ENCODE peak calls at places on chromosomes 16 and 17, in six cellular contexts. M, Z, V, D, W and J are unnamed samples.

GRCh38 chr17:63950940-63951907 is 19.1 kb upstream of the CD79B start:
- DNase-seq in D (no peak), W (no peak), V (peak), M (peak), Z (no peak), J (peak)

GRCh38 chr17:7627250-7628121 is at the start of gene SAT2:
- DNase-seq in W (peak), M (peak), D (peak), V (peak), Z (peak), J (peak)

GRCh38 chr17:13952252-13952721 is 117.0 kb upstream of the COX10 start:
- DNase-seq in Z (no peak), V (no peak), M (no peak), W (no peak), D (no peak), J (no peak)

GRCh38 chr17:31494259-31495048 is 103.0 kb downstream of the RAB11FIP4 start:
- DNase-seq in V (no peak), Z (no peak), W (no peak), M (peak), D (no peak), J (peak)

GRCh38 chr17:33436321-33436720 is 143.2 kb upstream of the ASIC2 start:
- DNase-seq in V (no peak), M (no peak), Z (peak), D (no peak), W (peak), J (no peak)

GRCh38 chr17:77609553-77610517 is 348.7 kb upstream of the TNRC6C start:
- DNase-seq in V (no peak), W (no peak), D (no peak), M (peak), Z (no peak), J (peak)

GRCh38 chr17:20988001-20988641 is 54.7 kb downstream of the USP22 start:
- DNase-seq in D (no peak), W (no peak), Z (no peak), V (no peak), M (no peak), J (no peak)

GRCh38 chr17:43540821-43541674 is 5.1 kb downstream of the ETV4 start:
- DNase-seq in W (peak), M (no peak), V (peak), Z (no peak), D (no peak), J (no peak)

GRCh38 chr17:76404976-76405563 is 20.7 kb downstream of the SPHK1 start:
- DNase-seq in D (no peak), W (no peak), V (no peak), M (no peak), Z (no peak), J (no peak)

GRCh38 chr16:89013692-89014455 is 36.9 kb upstream of the CBFA2T3 start:
- DNase-seq in D (no peak), M (no peak), V (no peak), Z (no peak), W (no peak), J (no peak)

GRCh38 chr16:72372646-72373045 is 200.7 kb upstream of the PMFBP1 start:
- DNase-seq in W (peak), M (no peak), D (no peak), V (no peak), Z (no peak), J (no peak)

GRCh38 chr17:72631568-72631967 is 460.9 kb downstream of the SLC39A11 start:
- DNase-seq in W (no peak), Z (no peak), D (no peak), M (no peak), V (no peak), J (no peak)

GRCh38 chr16:70756071-70756470 is 44.9 kb downstream of the VAC14 start:
- DNase-seq in V (no peak), D (no peak), W (no peak), M (no peak), Z (no peak), J (no peak)

GRCh38 chr17:57380055-57380356 is 123.7 kb downstream of the MSI2 start:
- DNase-seq in W (no peak), Z (no peak), D (no peak), V (no peak), M (no peak), J (no peak)

GRCh38 chr17:17089796-17090641 is 47.8 kb downstream of the MPRIP start:
- DNase-seq in D (no peak), Z (no peak), M (no peak), V (no peak), W (no peak), J (no peak)

GRCh38 chr17:60303406-60304099 is 88.4 kb downstream of the USP32 start:
- DNase-seq in Z (no peak), W (no peak), D (no peak), V (no peak), M (no peak), J (no peak)

GRCh38 chr17:81196505-81197408 is 26.0 kb downstream of the CEP131 start:
- DNase-seq in D (no peak), V (no peak), W (no peak), M (no peak), Z (no peak), J (no peak)

GRCh38 chr17:66945451-66945850 is 19.1 kb upstream of the CACNG4 start:
- DNase-seq in Z (no peak), W (no peak), D (no peak), M (no peak), V (no peak), J (no peak)

GRCh38 chr16:82016268-82016667 is 5.0 kb upstream of the SDR42E1 start:
- DNase-seq in V (peak), W (peak), D (no peak), Z (peak), M (no peak), J (no peak)

GRCh38 chr17:80586464-80587228 is 42.0 kb downstream of the RPTOR start:
- DNase-seq in W (peak), D (no peak), M (no peak), Z (peak), V (no peak), J (no peak)

GRCh38 chr16:15507299-15507958 is 73.0 kb downstream of the BMERB1 start:
- DNase-seq in W (peak), M (no peak), Z (peak), D (no peak), V (no peak), J (no peak)

GRCh38 chr16:58814348-58814801 is 80.3 kb upstream of the GOT2 start:
- DNase-seq in W (peak), D (peak), Z (peak), V (peak), M (peak), J (peak)

GRCh38 chr16:86529160-86529559 is 18.8 kb downstream of the FOXF1 start:
- DNase-seq in Z (no peak), V (no peak), M (no peak), D (no peak), W (no peak), J (no peak)

GRCh38 chr16:79143026-79143425 is 457.5 kb downstream of the MAF start:
- DNase-seq in M (no peak), W (no peak), Z (no peak), V (peak), D (no peak), J (no peak)

GRCh38 chr17:81519284-81520020 is 6.9 kb upstream of the ACTG1 start:
- DNase-seq in M (peak), V (peak), D (no peak), Z (no peak), W (no peak), J (peak)

DNA sequence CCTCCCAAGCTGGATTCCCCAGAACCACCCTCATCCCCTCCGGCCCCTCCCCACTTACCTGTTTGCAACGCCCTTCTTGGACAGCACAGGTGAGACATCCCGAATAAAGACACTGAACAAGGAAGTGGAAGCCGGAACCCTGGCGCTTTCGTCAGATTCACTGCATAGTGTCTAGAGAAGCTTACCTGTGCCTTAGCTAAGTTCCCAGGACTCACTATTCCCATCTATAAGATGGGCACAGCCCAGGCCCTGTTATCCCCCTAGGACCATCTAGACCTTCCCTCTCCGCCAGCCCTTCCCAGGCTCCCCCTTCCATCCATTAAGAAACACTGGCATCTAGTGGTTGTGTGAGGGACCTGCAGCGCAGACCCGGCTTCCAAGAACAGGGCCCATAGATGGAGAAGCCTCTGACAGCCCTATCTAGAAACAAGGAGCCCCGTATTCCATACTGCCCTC is 26.9 kb upstream of the RPL38 start:
- DNase-seq in W (peak), D (no peak), Z (peak), M (peak), V (peak), J (peak)
- TF ChIP-seq CTCF in W (peak), D (peak), Z (peak), M (peak), V (peak), J (peak)

GRCh38 chr17:38799501-38800236 is at the start of gene PIP4K2B:
- DNase-seq in D (peak), W (peak), Z (peak), V (peak), M (peak), J (peak)

GRCh38 chr17:38800237-38800760 is 943 bp upstream of the PIP4K2B start:
- DNase-seq in V (peak), Z (no peak), M (no peak), D (no peak), W (no peak), J (no peak)

GRCh38 chr17:38797828-38798227 is 1.5 kb downstream of the PIP4K2B start:
- DNase-seq in V (no peak), Z (no peak), D (no peak), M (no peak), W (no peak), J (no peak)

GRCh38 chr17:38797091-38797490 is 2.3 kb downstream of the PIP4K2B start:
- DNase-seq in Z (no peak), V (no peak), M (no peak), D (no peak), W (peak), J (no peak)

DNA sequence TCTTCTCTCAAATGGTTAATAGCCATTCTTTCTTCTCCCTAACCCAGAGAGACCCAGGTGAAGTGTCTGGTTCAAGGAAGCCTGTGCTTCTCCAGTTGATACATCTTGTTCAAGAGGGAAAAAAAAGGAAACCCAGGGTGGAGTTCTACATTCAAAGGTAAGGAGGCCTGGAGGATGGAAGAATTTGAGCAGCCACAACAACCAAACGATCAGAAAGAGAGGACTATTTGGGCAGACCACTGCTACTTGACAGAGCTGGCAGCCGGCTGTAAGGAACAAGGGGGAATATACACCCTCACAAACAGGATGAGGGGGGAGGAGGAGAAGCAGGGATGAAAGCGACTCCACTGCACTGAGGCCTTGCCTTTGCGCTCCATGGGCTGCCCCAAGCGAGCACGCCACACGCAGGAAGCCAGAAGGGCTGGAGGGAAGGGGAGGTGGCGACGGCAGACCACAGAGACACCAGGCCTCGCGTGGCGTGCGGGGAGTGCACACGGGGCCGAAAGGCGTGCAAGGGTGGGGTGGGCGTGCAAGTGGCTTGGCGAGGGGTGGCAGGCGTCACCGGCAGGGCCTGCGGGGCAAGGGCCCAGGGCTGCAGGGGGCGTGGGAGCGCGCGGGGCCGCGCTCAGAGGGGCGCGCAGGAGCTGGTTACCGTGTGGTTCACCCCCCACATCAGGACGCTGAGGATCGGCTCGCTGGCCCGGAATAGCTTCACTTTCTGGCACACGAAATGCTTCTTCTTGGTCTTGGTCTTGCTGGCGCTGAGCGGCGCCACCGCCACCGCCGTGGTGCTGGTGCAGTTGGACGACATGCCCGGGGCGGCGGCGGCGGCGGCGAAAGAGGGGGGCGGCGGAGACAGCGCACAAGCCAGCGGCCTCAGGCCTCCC is 499 bp downstream of the PIP4K2B start:
- DNase-seq in Z (peak), V (peak), D (no peak), M (no peak), W (peak), J (peak)
- TF ChIP-seq CTCF in Z (no peak), V (no peak), D (no peak), M (no peak), W (no peak), J (no peak)

GRCh38 chr17:28712705-28713415 is 1.2 kb upstream of the PROCA1 start:
- DNase-seq in D (no peak), V (no peak), Z (no peak), M (no peak), W (no peak), J (no peak)

GRCh38 chr17:28712037-28712704 is 483 bp upstream of the PROCA1 start:
- DNase-seq in W (no peak), M (peak), V (peak), D (no peak), Z (no peak), J (peak)

GRCh38 chr17:28711723-28712036 is at the start of gene PROCA1:
- DNase-seq in M (no peak), V (peak), W (no peak), Z (no peak), D (no peak), J (peak)

GRCh38 chr17:28714281-28714680 is 2.6 kb upstream of the PROCA1 start:
- DNase-seq in Z (no peak), D (no peak), M (no peak), V (no peak), W (no peak), J (no peak)

DNA sequence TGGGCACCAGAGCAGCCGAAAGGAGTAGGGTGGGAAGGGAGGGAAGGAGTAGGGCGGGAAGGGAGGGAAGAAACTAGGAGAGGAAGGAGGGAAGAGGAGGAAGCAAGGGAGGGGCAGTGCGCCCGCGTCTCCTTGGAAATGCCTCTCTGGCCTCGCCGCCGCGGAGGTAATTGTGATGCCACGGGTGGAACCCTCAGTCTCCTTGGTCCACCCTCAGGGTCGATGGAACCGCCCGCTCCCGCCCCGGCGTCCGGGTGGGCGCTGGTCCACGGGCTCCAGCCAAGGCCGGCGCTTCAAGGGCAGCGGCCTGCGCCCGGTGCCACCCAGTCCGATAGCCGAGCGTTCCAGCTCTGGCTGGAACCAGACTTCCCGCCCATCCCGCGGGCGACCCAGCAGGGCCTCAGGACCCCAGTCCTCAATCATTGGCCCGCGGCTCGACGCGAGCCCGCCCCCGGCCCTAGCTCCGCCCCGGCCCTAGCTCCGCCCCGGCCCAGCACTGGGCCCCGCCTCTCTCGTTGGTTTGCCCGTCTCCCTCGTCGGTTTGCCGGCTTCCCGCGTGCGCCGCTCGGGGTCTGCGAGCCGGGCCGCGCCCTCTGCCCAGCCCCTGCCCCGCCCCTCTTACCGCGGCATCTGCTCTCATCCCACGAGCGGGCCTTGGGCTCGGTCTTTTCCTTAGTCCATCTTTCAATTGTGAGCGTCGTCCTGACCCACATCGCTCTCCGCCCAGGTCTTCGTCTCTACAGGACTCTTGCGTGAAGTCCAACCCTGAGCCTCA is 553 bp downstream of the PROCA1 start:
- DNase-seq in Z (peak), W (peak), V (peak), D (no peak), M (peak), J (peak)
- TF ChIP-seq CTCF in Z (no peak), W (no peak), V (no peak), D (no peak), M (no peak), J (no peak)

GRCh38 chr16:68973611-68974120 is 130.3 kb downstream of the TANGO6 start:
- DNase-seq in Z (no peak), M (no peak), V (no peak), D (no peak), W (no peak), J (no peak)

GRCh38 chr16:68969338-68969737 is 126.0 kb downstream of the TANGO6 start:
- DNase-seq in D (no peak), V (no peak), M (no peak), W (no peak), Z (no peak), J (no peak)

GRCh38 chr16:68972008-68972407 is 128.7 kb downstream of the TANGO6 start:
- DNase-seq in M (no peak), Z (no peak), V (peak), D (no peak), W (no peak), J (no peak)

GRCh38 chr16:68978303-68978954 is 127.0 kb upstream of the HAS3 start:
- DNase-seq in M (no peak), Z (no peak), V (no peak), D (no peak), W (no peak), J (no peak)

DNA sequence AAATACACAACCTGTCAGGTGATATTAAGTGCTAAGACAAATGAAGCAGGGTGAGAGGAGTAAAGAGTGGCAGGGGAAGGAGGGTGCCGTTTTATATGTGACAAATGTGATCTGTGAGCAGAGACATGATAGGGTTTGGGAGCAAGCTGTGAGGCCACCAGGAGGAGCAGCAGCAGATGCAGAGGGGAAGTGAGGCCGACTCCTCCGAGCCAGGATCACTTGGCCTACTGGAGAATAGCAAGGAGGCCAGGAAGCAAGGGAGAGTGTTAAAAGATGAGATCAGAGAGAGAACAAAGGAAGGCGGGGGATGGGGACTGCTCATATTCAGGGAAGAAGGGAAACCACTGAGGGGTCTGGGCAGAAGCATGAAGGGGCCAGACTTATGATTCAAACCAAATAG is 129.4 kb downstream of the TANGO6 start:
- DNase-seq in Z (peak), V (peak), D (peak), W (peak), M (no peak), J (no peak)
- TF ChIP-seq CTCF in Z (peak), V (peak), D (peak), W (peak), M (no peak), J (no peak)

GRCh38 chr17:38815576-38816193 is 9.4 kb downstream of the CWC25 start:
- DNase-seq in W (peak), Z (peak), V (peak), M (no peak), D (no peak), J (no peak)
- TF ChIP-seq CTCF in W (peak), Z (peak), V (peak), M (peak), D (peak), J (no peak)

DNA sequence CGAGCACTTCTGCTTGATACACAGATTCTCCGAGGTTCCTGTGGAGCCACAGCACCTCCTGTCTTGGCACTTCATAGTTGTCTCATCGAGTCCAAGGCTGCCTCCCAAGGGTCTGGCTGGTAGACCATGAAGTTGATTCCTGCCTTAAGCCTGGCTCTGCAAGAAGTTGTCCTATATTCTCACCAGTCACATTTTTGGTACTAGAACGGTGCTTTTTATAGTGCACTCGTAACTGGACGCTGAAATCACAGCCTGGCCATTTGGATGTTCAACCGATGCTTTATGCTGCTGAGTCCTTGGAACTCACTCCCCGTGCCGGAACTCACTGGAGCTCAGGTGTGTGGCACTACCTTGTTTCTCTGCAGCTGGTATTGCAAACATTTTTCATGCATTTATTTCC is 35.6 kb downstream of the RMI2 start:
- DNase-seq in D (no peak), W (no peak), Z (no peak), M (no peak), V (no peak), J (no peak)
- TF ChIP-seq CTCF in D (no peak), W (no peak), Z (no peak), M (no peak), V (no peak), J (no peak)

GRCh38 chr17:37219876-37220608 is 155.7 kb upstream of the C17orf78 start:
- DNase-seq in Z (no peak), M (no peak), V (peak), W (no peak), D (no peak), J (no peak)

GRCh38 chr17:37221865-37222264 is 153.9 kb upstream of the C17orf78 start:
- DNase-seq in M (no peak), Z (no peak), W (no peak), V (no peak), D (no peak), J (no peak)

GRCh38 chr17:37225458-37225857 is 150.3 kb upstream of the C17orf78 start:
- DNase-seq in V (peak), W (no peak), M (no peak), D (no peak), Z (no peak), J (no peak)

GRCh38 chr17:37218849-37219248 is 156.9 kb upstream of the C17orf78 start:
- DNase-seq in D (no peak), W (no peak), V (no peak), M (no peak), Z (no peak), J (no peak)

DNA sequence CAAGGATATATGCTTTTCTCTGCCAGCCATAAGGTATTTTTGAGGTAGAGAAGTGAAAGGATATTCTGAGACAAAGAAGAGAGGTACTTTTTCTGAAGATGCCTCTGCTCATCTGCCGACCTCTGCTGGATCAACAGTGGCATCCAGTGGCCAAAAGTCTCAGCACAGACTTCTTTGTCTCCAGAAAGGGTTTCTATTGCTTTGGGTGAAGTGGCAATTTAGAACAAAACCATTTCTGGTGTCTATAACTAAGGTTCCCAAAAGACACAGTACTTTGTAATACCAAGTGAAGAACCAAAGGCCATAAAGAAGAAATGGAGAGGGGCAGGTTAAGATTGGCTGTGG is 155.2 kb upstream of the C17orf78 start:
- DNase-seq in M (peak), D (no peak), V (peak), W (peak), Z (peak), J (peak)
- TF ChIP-seq CTCF in M (peak), D (peak), V (peak), W (peak), Z (peak), J (peak)